ENCODE peak calls at places on chromosomes 2 and 18, in nine cellular contexts. K is IMR-90, Z is endodermal cell, R is astrocyte of the spinal cord, P is A549, A is BE2C, I is mammary epithelial cell, Y is uterus, D is GM06990. V is an unnamed sample.

GRCh38 chr18:6543330-6543908 is 128.7 kb upstream of the L3MBTL4 start:
- DNase-seq in K (peak), Z (peak), R (peak), P (peak), A (no peak), I (peak), Y (no peak), D (no peak), V (peak)

GRCh38 chr2:197782121-197782520 is 3.0 kb downstream of the BOLL start:
- DNase-seq in K (no peak), Z (no peak), R (no peak), P (no peak), A (no peak), I (no peak), Y (no peak), D (no peak), V (no peak)

GRCh38 chr2:163717993-163718680 is 17.7 kb downstream of the FIGN start:
- DNase-seq in K (no peak), Z (no peak), R (no peak), P (no peak), A (peak), I (no peak), Y (no peak), D (no peak), V (peak)

GRCh38 chr2:102112271-102112670 is 30.3 kb upstream of the IL1R1 start:
- DNase-seq in K (peak), Z (no peak), R (no peak), P (no peak), A (no peak), I (no peak), Y (no peak), D (no peak), V (no peak)

GRCh38 chr2:216372761-216373291 is 543 bp upstream of the MARCHF4 start:
- DNase-seq in K (peak), Z (no peak), R (peak), P (peak), A (no peak), I (peak), Y (no peak), D (no peak), V (peak)

GRCh38 chr2:108987111-108987510 is 1.9 kb downstream of the EDAR start:
- DNase-seq in K (no peak), Z (no peak), R (no peak), P (no peak), A (no peak), I (no peak), Y (no peak), D (no peak), V (no peak)

GRCh38 chr2:177207101-177207500 is 5.5 kb upstream of the HNRNPA3 start:
- DNase-seq in K (no peak), Z (no peak), R (no peak), P (no peak), A (no peak), I (no peak), Y (no peak), D (no peak), V (no peak)

GRCh38 chr18:13220326-13220991 is 1.9 kb downstream of the LDLRAD4 start:
- DNase-seq in K (no peak), Z (peak), R (peak), P (no peak), A (no peak), I (no peak), Y (no peak), D (no peak), V (no peak)

GRCh38 chr2:57204364-57204763 is 842.2 kb upstream of the VRK2 start:
- DNase-seq in K (no peak), Z (peak), R (no peak), P (no peak), A (no peak), I (no peak), Y (no peak), D (no peak), V (no peak)

GRCh38 chr2:171522804-171523338 is 597 bp downstream of the CYBRD1 start:
- DNase-seq in K (no peak), Z (peak), R (no peak), P (no peak), A (no peak), I (peak), Y (no peak), D (peak), V (no peak)

GRCh38 chr2:39504790-39505335 is 67.8 kb upstream of the MAP4K3 start:
- DNase-seq in K (peak), Z (no peak), R (no peak), P (peak), A (no peak), I (no peak), Y (peak), D (no peak), V (peak)

GRCh38 chr2:16546128-16546754 is 119.4 kb downstream of the CYRIA start:
- DNase-seq in K (peak), Z (peak), R (peak), P (peak), A (no peak), I (peak), Y (no peak), D (no peak), V (peak)

GRCh38 chr2:170224692-170225091 is 46.7 kb downstream of the MYO3B start:
- DNase-seq in K (no peak), Z (no peak), R (no peak), P (no peak), A (peak), I (no peak), Y (no peak), D (no peak), V (no peak)

GRCh38 chr2:39508243-39508642 is 71.2 kb upstream of the MAP4K3 start:
- DNase-seq in K (peak), Z (no peak), R (peak), P (no peak), A (no peak), I (no peak), Y (no peak), D (no peak), V (no peak)

GRCh38 chr18:58152216-58152615 is 108.2 kb downstream of the NEDD4L start:
- DNase-seq in K (no peak), Z (no peak), R (no peak), P (no peak), A (no peak), I (no peak), Y (no peak), D (no peak), V (no peak)

GRCh38 chr2:218216336-218216673 is 684 bp upstream of the ARPC2 start:
- DNase-seq in K (no peak), Z (no peak), R (no peak), P (no peak), A (no peak), I (no peak), Y (peak), D (no peak), V (peak)

GRCh38 chr2:100008960-100009359 is 133.4 kb downstream of the AFF3 start:
- DNase-seq in K (peak), Z (no peak), R (peak), P (no peak), A (no peak), I (no peak), Y (no peak), D (no peak), V (peak)

GRCh38 chr18:2656237-2657042 is 914 bp downstream of the SMCHD1 start:
- DNase-seq in K (peak), Z (peak), R (peak), P (peak), A (peak), I (peak), Y (peak), D (no peak), V (peak)

GRCh38 chr2:202344178-202344577 is 31.9 kb upstream of the BMPR2 start:
- DNase-seq in K (peak), Z (no peak), R (no peak), P (no peak), A (no peak), I (peak), Y (no peak), D (no peak), V (no peak)

GRCh38 chr2:98020992-98021713 is 25.4 kb upstream of the TMEM131 start:
- DNase-seq in K (no peak), Z (no peak), R (no peak), P (no peak), A (peak), I (no peak), Y (no peak), D (no peak), V (no peak)

GRCh38 chr2:19256239-19256638 is 102.2 kb downstream of the OSR1 start:
- DNase-seq in K (peak), Z (no peak), R (peak), P (peak), A (no peak), I (peak), Y (no peak), D (no peak), V (peak)

GRCh38 chr2:6556755-6557154 is 309.0 kb downstream of the CMPK2 start:
- DNase-seq in K (peak), Z (peak), R (peak), P (peak), A (no peak), I (no peak), Y (no peak), D (no peak), V (peak)

GRCh38 chr18:11183621-11184020 is 34.3 kb upstream of the PIEZO2 start:
- DNase-seq in K (peak), Z (no peak), R (peak), P (no peak), A (no peak), I (no peak), Y (no peak), D (no peak), V (no peak)

GRCh38 chr2:101770672-101771071 is 73.2 kb downstream of the MAP4K4 start:
- DNase-seq in K (peak), Z (peak), R (no peak), P (peak), A (peak), I (peak), Y (no peak), D (no peak), V (peak)

GRCh38 chr18:79395761-79396404 is at the start of gene NFATC1:
- DNase-seq in K (peak), Z (peak), R (peak), P (peak), A (no peak), I (peak), Y (peak), D (no peak), V (peak)

GRCh38 chr2:111694690-111695089 is 189.3 kb downstream of the ANAPC1 start:
- DNase-seq in K (peak), Z (no peak), R (peak), P (no peak), A (no peak), I (peak), Y (no peak), D (no peak), V (peak)

GRCh38 chr2:235642446-235643107 is 148.7 kb downstream of the AGAP1 start:
- DNase-seq in K (peak), Z (no peak), R (peak), P (no peak), A (no peak), I (peak), Y (no peak), D (no peak), V (peak)

GRCh38 chr2:146324954-146325353 is 1519.9 kb upstream of the ACVR2A start:
- DNase-seq in K (peak), Z (no peak), R (no peak), P (no peak), A (no peak), I (no peak), Y (no peak), D (no peak), V (peak)

GRCh38 chr2:199458017-199458805 is 472 bp upstream of the SATB2 start:
- DNase-seq in K (no peak), Z (peak), R (no peak), P (peak), A (peak), I (no peak), Y (no peak), D (no peak), V (no peak)

GRCh38 chr2:222214885-222215284 is 83.9 kb downstream of the PAX3 start:
- DNase-seq in K (no peak), Z (no peak), R (no peak), P (no peak), A (no peak), I (no peak), Y (no peak), D (no peak), V (no peak)

GRCh38 chr2:43102366-43103092 is 123.9 kb downstream of the ZFP36L2 start:
- DNase-seq in K (peak), Z (peak), R (no peak), P (no peak), A (no peak), I (no peak), Y (no peak), D (no peak), V (peak)

GRCh38 chr2:45134726-45135125 is 125.5 kb upstream of the SIX2 start:
- DNase-seq in K (peak), Z (no peak), R (no peak), P (peak), A (no peak), I (peak), Y (no peak), D (no peak), V (peak)

DNA sequence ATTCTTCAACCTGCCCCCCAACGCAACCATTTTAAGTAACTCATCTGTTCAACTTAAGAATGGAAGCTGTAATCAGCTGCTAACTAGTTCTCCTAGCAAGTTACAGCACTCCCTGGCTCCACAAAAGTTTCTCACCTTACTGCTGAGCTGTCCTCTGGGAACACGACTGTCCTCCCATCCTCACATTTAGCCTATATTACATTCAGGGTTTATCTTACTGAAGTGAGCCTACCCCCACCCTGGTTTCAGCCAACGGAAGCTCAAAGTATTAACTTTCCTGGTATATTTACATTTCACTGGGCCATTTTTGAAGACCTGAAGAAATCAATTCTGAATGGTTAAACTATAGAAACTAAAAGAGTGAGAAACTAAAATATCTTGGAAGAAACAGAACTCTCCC is 64.9 kb upstream of the TANK start:
- DNase-seq in K (no peak), Z (no peak), R (no peak), P (no peak), A (no peak), I (no peak), Y (no peak), D (no peak), V (no peak)
- H3K4me3 ChIP-seq in K (no peak), Z (no peak), R (no peak), P (no peak), A (no peak), I (no peak), Y (no peak), D (peak), V (no peak)

GRCh38 chr2:157307021-157307420 is 18.6 kb downstream of the ERMN start:
- DNase-seq in K (peak), Z (no peak), R (peak), P (no peak), A (no peak), I (no peak), Y (no peak), D (peak), V (no peak)
- TF ChIP-seq CTCF in K (peak), Z (peak), R (peak), P (no peak), A (no peak), I (no peak), Y (no peak), D (peak), V (no peak)

DNA sequence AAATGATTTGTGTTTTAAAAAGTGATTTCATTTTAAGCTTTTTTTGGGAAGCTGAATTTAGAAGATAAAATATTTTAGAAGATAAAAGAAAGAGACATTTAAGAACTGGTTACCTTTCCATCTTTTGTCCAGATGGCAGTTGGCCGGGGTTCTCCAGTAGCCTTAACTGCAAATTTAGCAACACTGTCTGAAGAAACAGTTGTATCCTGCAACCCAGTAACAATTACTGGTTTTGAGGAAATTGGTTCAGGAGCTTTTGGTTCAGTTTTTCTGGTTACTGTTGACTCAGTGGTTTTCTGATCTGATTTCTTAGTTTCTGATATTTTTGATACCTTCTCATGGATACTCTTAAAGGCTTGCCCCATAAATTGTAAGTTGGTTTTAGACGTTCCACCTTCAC is 49.9 kb downstream of the PLEKHA3 start:
- DNase-seq in K (no peak), Z (no peak), R (no peak), P (no peak), A (no peak), I (no peak), Y (no peak), D (no peak), V (no peak)
- H3K4me3 ChIP-seq in K (no peak), Z (no peak), R (no peak), P (no peak), A (no peak), I (no peak), Y (no peak), D (no peak), V (no peak)

DNA sequence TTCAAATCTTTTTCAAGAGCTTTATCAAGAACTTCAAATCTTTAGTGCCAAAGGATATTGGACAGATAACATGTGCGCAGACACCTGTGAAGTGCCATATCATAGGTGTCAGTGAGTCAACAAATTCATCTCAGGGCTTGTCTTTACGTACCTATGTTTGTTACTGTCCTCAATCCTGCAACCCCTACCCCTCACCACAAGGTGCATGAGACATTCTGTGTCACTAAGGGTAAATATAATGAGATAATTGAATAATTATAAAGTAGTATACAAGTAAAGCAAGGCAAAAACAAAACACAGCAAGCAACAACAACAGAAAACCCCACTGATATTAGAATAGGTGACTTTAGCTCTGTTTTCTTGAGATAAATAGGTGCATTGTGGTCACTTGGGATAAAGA is 1495.8 kb upstream of the TMEFF2 start:
- DNase-seq in K (no peak), Z (no peak), R (no peak), P (no peak), A (no peak), I (no peak), Y (no peak), D (no peak), V (no peak)
- TF ChIP-seq CTCF in K (no peak), Z (peak), R (no peak), P (no peak), A (no peak), I (no peak), Y (no peak), D (no peak), V (no peak)

GRCh38 chr18:840080-840408 is 28.0 kb upstream of the YES1 start:
- DNase-seq in K (no peak), Z (no peak), R (no peak), P (no peak), A (no peak), I (no peak), Y (no peak), D (no peak), V (no peak)
- H3K4me3 ChIP-seq in K (no peak), Z (no peak), R (no peak), P (no peak), A (no peak), I (no peak), Y (no peak), D (no peak), V (no peak)

DNA sequence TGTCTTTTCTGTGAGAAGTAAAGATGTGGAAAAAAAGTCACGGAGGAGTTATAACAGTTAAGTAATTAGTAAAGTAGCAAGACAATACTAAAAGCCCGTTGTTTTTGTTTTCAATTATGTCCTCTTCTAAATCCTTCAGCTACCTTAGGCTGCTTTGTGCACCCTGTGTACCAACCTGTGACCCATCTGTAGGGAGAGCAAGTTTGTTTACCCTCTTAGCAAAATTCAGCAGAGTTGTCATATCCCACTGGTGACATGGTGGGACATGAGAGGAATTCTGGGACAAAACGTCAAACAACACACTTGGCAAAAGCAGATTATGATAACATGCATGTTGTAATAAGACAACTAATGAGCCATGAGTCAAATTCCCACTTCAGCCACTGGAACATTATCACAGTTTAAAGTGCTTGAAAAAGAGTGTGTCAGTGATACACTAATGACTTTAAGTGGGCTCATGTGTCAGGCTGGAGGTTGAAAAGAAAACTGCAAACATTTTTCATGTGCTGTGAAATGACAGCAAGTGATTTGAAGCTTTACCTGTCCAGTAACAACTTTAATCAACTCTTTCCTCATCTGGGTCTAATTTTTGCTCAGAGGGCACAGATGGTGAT is 392.8 kb upstream of the ACVR2A start:
- DNase-seq in K (no peak), Z (no peak), R (no peak), P (no peak), A (no peak), I (no peak), Y (no peak), D (no peak), V (no peak)
- TF ChIP-seq CTCF in K (no peak), Z (peak), R (no peak), P (no peak), A (no peak), I (peak), Y (no peak), D (no peak), V (no peak)

GRCh38 chr2:60412626-60413025 is 140.8 kb downstream of the BCL11A start:
- DNase-seq in K (no peak), Z (no peak), R (no peak), P (no peak), A (no peak), I (no peak), Y (no peak), D (no peak), V (no peak)
- H3K4me3 ChIP-seq in K (no peak), Z (no peak), R (no peak), P (no peak), A (no peak), I (no peak), Y (no peak), D (no peak), V (no peak)

DNA sequence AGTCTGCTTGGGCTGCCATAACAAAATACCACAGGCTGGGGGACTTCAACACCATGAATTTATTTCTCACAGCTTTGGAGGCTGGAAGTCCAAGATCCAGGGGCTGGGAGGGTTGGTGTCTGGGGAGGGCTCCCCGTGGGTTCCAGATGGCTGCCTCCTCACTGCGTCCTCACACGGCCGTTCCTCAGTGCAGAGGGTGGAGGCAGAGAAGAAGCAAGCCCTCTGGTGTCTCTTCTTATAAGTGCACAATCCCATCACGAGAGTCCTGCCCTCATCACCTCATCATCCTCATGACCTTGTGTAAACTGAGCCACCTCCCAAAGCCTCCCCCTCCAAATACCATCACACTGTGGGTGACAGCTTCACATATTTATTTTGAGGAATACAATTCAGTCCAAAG is 26.3 kb downstream of the TMEM163 start:
- DNase-seq in K (no peak), Z (no peak), R (no peak), P (peak), A (no peak), I (no peak), Y (no peak), D (no peak), V (no peak)
- TF ChIP-seq CTCF in K (no peak), Z (peak), R (no peak), P (no peak), A (no peak), I (no peak), Y (no peak), D (peak), V (no peak)

V was measured in cardiac fibroblast.